ENCODE peak calls at places on chromosomes 7 and 10, in nine cellular contexts. L is coronary artery; I is AG09309; D is lower lobe of right lung; F is posterior vena cava; J is psoas muscle; Y is stimulated activated CD4-positive, alpha-beta T cell treated with anti-CD3 and anti-CD28 coated beads, Interleukin-4, amount 100 ng/mL, for 4 hours; S is dorsolateral prefrontal cortex; N is Ammon's horn. B is an unnamed sample.

GRCh38 chr10:34613491-34613890 is 201.6 kb downstream of the PARD3 start:
- DNase-seq in L (no peak), I (no peak), D (no peak), F (no peak), J (no peak), Y (no peak), S (no peak), N (no peak), B (no peak)

GRCh38 chr7:139340037-139340807 is 915 bp upstream of the FMC1 start:
- DNase-seq in L (peak; percentile 99), I (peak; percentile 99), D (peak; percentile 99), F (peak; percentile 99), J (peak; percentile 96), Y (peak; percentile 99), S (peak; percentile 94), N (peak; percentile 99), B (peak; percentile 98)

GRCh38 chr7:1267016-1267900 is 34.6 kb downstream of the UNCX start:
- DNase-seq in L (no peak), I (no peak), D (peak; percentile 44), F (no peak), J (peak; percentile 4), Y (no peak), S (no peak), N (no peak), B (no peak)

GRCh38 chr7:137395425-137395824 is 51.9 kb upstream of the PTN start:
- DNase-seq in L (no peak), I (no peak), D (no peak), F (peak; percentile 79), J (no peak), Y (no peak), S (peak; percentile 69), N (peak; percentile 59), B (no peak)

GRCh38 chr7:45269192-45269591 is 111.6 kb downstream of the RAMP3 start:
- DNase-seq in L (no peak), I (no peak), D (no peak), F (no peak), J (no peak), Y (no peak), S (no peak), N (no peak), B (no peak)

GRCh38 chr7:102916426-102916825 is 3.6 kb downstream of the LRRC17 start:
- DNase-seq in L (no peak), I (no peak), D (no peak), F (no peak), J (no peak), Y (no peak), S (no peak), N (peak; percentile 36), B (no peak)

GRCh38 chr7:34165927-34166550 is 260.7 kb downstream of the BMPER start:
- DNase-seq in L (no peak), I (no peak), D (no peak), F (no peak), J (no peak), Y (no peak), S (no peak), N (no peak), B (no peak)

GRCh38 chr10:73225518-73225917 is 21.5 kb downstream of the DNAJC9 start:
- DNase-seq in L (no peak), I (no peak), D (no peak), F (no peak), J (no peak), Y (no peak), S (no peak), N (no peak), B (no peak)

GRCh38 chr7:43850348-43851116 is 18.8 kb downstream of the MRPS24 start:
- DNase-seq in L (no peak), I (peak; percentile 17), D (no peak), F (no peak), J (no peak), Y (no peak), S (no peak), N (no peak), B (no peak)

GRCh38 chr10:88493676-88494483 is 89.2 kb downstream of the RNLS start:
- DNase-seq in L (no peak), I (peak; percentile 40), D (no peak), F (no peak), J (no peak), Y (no peak), S (no peak), N (no peak), B (no peak)

GRCh38 chr7:88546808-88547207 is 212.7 kb upstream of the ZNF804B start:
- DNase-seq in L (no peak), I (no peak), D (no peak), F (no peak), J (no peak), Y (no peak), S (no peak), N (peak; percentile 38), B (no peak)

GRCh38 chr10:84368828-84369227 is 40.4 kb downstream of the CCSER2 start:
- DNase-seq in L (no peak), I (no peak), D (no peak), F (no peak), J (no peak), Y (no peak), S (no peak), N (no peak), B (no peak)

GRCh38 chr10:6694447-6695155 is 114.5 kb upstream of the PRKCQ start:
- DNase-seq in L (no peak), I (no peak), D (no peak), F (no peak), J (no peak), Y (no peak), S (no peak), N (no peak), B (no peak)

GRCh38 chr10:72085864-72086465 is 2.4 kb downstream of the SPOCK2 start:
- DNase-seq in L (peak; percentile 35), I (no peak), D (no peak), F (no peak), J (no peak), Y (no peak), S (no peak), N (no peak), B (no peak)

GRCh38 chr7:80736371-80736770 is 97.9 kb downstream of the CD36 start:
- DNase-seq in L (no peak), I (no peak), D (no peak), F (no peak), J (no peak), Y (no peak), S (no peak), N (no peak), B (no peak)